ENCODE peak calls at places on chromosomes 13 and 19, in five cellular contexts. Y is B cell, F is body of pancreas, H is BE2C, E is HFFc6. J is an unnamed sample.

GRCh38 chr19:22807061-22807835 is 23.3 kb upstream of the ZNF99 start:
- DNase-seq in Y (no peak), F (no peak), H (no peak), E (no peak), J (no peak)

GRCh38 chr19:8552810-8553209 is 24.4 kb downstream of the MYO1F start:
- DNase-seq in Y (no peak), F (no peak), H (peak; percentile 34), E (peak; percentile 10), J (no peak)

GRCh38 chr13:113110048-113110851 is 4.7 kb downstream of the F7 start:
- DNase-seq in Y (no peak), F (no peak), H (peak; percentile 13), E (no peak), J (no peak)

GRCh38 chr13:45063261-45063870 is 56.9 kb upstream of the GTF2F2 start:
- DNase-seq in Y (no peak), F (no peak), H (no peak), E (peak; percentile 60), J (no peak)

GRCh38 chr13:42593719-42594012 is 19.7 kb downstream of the TNFSF11 start:
- DNase-seq in Y (no peak), F (no peak), H (no peak), E (no peak), J (no peak)

GRCh38 chr19:47681936-47682335 is 31.3 kb upstream of the EHD2 start:
- DNase-seq in Y (no peak), F (no peak), H (no peak), E (no peak), J (no peak)

GRCh38 chr19:48342414-48342738 is 17.0 kb downstream of the EMP3 start:
- DNase-seq in Y (no peak), F (no peak), H (no peak), E (no peak), J (no peak)

GRCh38 chr13:77033717-77034302 is 6.9 kb upstream of the FBXL3 start:
- DNase-seq in Y (no peak), F (no peak), H (no peak), E (no peak), J (peak; percentile 27)

GRCh38 chr19:14022469-14022868 is 5.5 kb upstream of the RLN3 start:
- DNase-seq in Y (no peak), F (no peak), H (no peak), E (peak; percentile 29), J (no peak)

GRCh38 chr19:17075860-17076538 is 422 bp downstream of the MYO9B start:
- DNase-seq in Y (no peak), F (peak; percentile 37), H (peak; percentile 29), E (no peak), J (no peak)

GRCh38 chr13:75405976-75406703 is 75.8 kb downstream of the TBC1D4 start:
- DNase-seq in Y (no peak), F (no peak), H (no peak), E (no peak), J (no peak)

GRCh38 chr19:11881151-11881800 is 6.3 kb upstream of the ZNF69 start:
- DNase-seq in Y (peak; percentile 67), F (peak; percentile 76), H (peak; percentile 71), E (peak; percentile 44), J (peak; percentile 49)

GRCh38 chr13:75458696-75459422 is 23.1 kb downstream of the TBC1D4 start:
- DNase-seq in Y (no peak), F (peak; percentile 88), H (peak; percentile 89), E (no peak), J (peak; percentile 77)

GRCh38 chr13:102405499-102406079 is 3.7 kb upstream of the FGF14 start:
- DNase-seq in Y (no peak), F (no peak), H (no peak), E (no peak), J (no peak)

GRCh38 chr19:32416749-32417469 is 11.3 kb downstream of the DPY19L3 start:
- DNase-seq in Y (no peak), F (no peak), H (no peak), E (no peak), J (no peak)

GRCh38 chr13:83085186-83085900 is 796.9 kb downstream of the SLITRK1 start:
- DNase-seq in Y (no peak), F (no peak), H (no peak), E (peak; percentile 24), J (no peak)

GRCh38 chr19:47492571-47493377 is 8.8 kb upstream of the KPTN start:
- DNase-seq in Y (no peak), F (no peak), H (no peak), E (no peak), J (no peak)

GRCh38 chr19:28966737-28967401 is 246.1 kb downstream of the UQCRFS1 start:
- DNase-seq in Y (no peak), F (no peak), H (no peak), E (no peak), J (no peak)

GRCh38 chr19:40524655-40525054 is 52.0 kb upstream of the SHKBP1 start:
- DNase-seq in Y (no peak), F (no peak), H (no peak), E (no peak), J (no peak)

GRCh38 chr19:10085641-10086031 is 481 bp upstream of the SHFL start:
- DNase-seq in Y (no peak), F (no peak), H (no peak), E (no peak), J (no peak)

GRCh38 chr13:101424381-101425155 is 8.3 kb upstream of the NALCN start:
- DNase-seq in Y (no peak), F (peak; percentile 10), H (no peak), E (no peak), J (no peak)

GRCh38 chr13:25744176-25744575 is 307.6 kb downstream of the SHISA2 start:
- DNase-seq in Y (no peak), F (no peak), H (no peak), E (no peak), J (no peak)

GRCh38 chr19:58218899-58219298 is 9.8 kb upstream of the ZNF544 start:
- DNase-seq in Y (no peak), F (no peak), H (peak; percentile 43), E (no peak), J (no peak)

GRCh38 chr13:85806553-85807175 is 7.4 kb upstream of the SLITRK6 start:
- DNase-seq in Y (no peak), F (no peak), H (no peak), E (peak; percentile 55), J (no peak)

GRCh38 chr13:111877906-111878305 is 189.0 kb upstream of the SOX1 start:
- DNase-seq in Y (no peak), F (no peak), H (no peak), E (no peak), J (peak; percentile 1)

GRCh38 chr19:10499550-10500246 is 3.5 kb downstream of the KEAP1 start:
- DNase-seq in Y (no peak), F (no peak), H (peak; percentile 34), E (no peak), J (no peak)

GRCh38 chr19:14559916-14560775 is 11.7 kb downstream of the NDUFB7 start:
- DNase-seq in Y (no peak), F (no peak), H (no peak), E (no peak), J (no peak)

GRCh38 chr13:109871018-109871370 is 84.6 kb upstream of the IRS2 start:
- DNase-seq in Y (no peak), F (no peak), H (no peak), E (peak; percentile 61), J (no peak)

GRCh38 chr13:26051231-26052135 is at the start of gene SHISA2:
- DNase-seq in Y (no peak), F (peak; percentile 18), H (peak; percentile 33), E (no peak), J (peak; percentile 16)

GRCh38 chr19:18607222-18608101 is 863 bp upstream of the CRLF1 start:
- DNase-seq in Y (no peak), F (no peak), H (no peak), E (no peak), J (no peak)

DNA sequence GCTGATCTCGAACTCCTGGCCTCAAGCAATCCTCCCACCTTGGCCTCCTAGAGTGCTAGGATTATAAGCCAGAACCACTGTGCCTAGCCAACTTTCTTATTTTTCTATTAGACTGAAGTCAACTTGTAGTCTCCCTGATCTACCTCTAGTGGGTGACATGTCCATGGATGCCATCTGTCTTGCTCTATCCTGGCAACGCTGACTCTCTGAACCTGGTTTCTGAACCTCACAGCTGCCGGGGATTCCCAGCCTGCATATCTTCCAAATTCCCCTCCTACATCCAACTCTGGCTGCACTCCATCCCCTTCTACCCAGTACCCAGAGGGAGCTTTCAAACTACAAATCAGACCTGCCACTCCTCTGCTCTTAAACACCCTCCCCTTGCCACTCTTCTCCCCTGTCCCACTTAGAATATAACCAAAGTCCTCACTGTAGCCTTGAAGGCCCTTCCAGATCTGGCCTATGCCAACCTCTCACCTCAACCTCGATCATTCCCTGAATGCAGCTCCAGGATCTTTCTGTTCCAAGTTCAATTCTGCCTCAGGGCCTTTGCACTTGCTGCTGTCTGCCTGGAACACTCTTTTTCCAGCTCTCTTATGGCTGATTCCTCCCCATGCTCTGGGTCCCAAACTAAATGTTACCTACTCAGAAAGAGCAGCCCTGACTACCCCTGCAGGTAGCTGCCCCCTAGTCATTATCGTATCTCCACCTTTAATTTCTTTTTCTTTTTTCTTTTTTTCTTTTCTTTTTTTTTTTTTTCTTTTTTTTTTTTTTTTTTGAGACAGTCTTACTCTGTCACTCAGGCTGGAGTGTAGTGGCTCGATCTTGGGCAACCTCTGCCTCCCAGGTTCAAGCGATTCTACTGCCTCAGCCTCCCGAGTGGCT is 2.2 kb downstream of the CLIP3 start:
- DNase-seq in Y (no peak), F (peak; percentile 29), H (no peak), E (peak; percentile 16), J (no peak)
- TF ChIP-seq CTCF in Y (no peak), F (no peak), H (peak; percentile 21), E (peak; percentile 50), J (no peak)

GRCh38 chr13:52664269-52664668 is 11.6 kb downstream of the SUGT1 start:
- DNase-seq in Y (no peak), F (no peak), H (no peak), E (no peak), J (no peak)

GRCh38 chr13:52670726-52671125 is 18.1 kb downstream of the SUGT1 start:
- DNase-seq in Y (no peak), F (no peak), H (no peak), E (no peak), J (no peak)

GRCh38 chr13:52669677-52670076 is 17.0 kb downstream of the SUGT1 start:
- DNase-seq in Y (no peak), F (no peak), H (no peak), E (no peak), J (no peak)

GRCh38 chr13:52659340-52659739 is 6.7 kb downstream of the SUGT1 start:
- DNase-seq in Y (no peak), F (no peak), H (no peak), E (no peak), J (no peak)

GRCh38 chr13:52665325-52665724 is 12.7 kb downstream of the SUGT1 start:
- DNase-seq in Y (no peak), F (no peak), H (peak; percentile 27), E (peak; percentile 10), J (no peak)
- TF ChIP-seq CTCF in Y (peak; percentile 67), F (peak; percentile 32), H (peak; percentile 61), E (peak; percentile 73), J (no peak)

GRCh38 chr13:29523199-29523931 is 72.1 kb downstream of the SLC7A1 start:
- DNase-seq in Y (no peak), F (peak; percentile 15), H (no peak), E (no peak), J (no peak)
- TF ChIP-seq CTCF in Y (no peak), F (no peak), H (no peak), E (no peak), J (no peak)

DNA sequence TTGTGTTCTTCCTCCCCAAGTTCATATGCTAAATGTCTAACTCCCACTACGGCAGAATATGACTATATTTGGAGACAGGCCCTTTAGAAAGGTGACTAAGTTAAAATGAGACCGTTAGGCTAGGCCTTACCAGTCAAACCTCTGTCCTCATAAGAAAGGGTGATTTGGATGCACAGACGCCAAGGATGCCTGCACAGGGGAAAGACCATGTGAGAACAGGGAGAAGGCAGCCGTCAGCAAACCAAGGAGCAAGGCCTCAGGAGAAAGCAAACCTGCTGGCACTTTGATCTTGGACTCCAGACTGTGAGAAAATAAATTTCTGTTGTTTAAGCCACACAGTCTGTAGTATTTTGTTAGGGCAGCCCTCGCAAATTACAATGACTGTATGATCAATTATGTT is 13.1 kb upstream of the FOXO1 start:
- DNase-seq in Y (no peak), F (no peak), H (no peak), E (no peak), J (no peak)
- TF ChIP-seq CTCF in Y (no peak), F (no peak), H (no peak), E (no peak), J (no peak)

J was measured in prostate gland.